ENCODE peak calls at places on chromosome 21, in seven cellular contexts. O is HCT116, I is left ventricle myocardium inferior, X is Calu3, J is WTC11, R is pons, Z is fibroblast of the conjunctiva. L is an unnamed sample.

GRCh38 chr21:41659791-41660560 is 106.9 kb downstream of the RIPK4 start:
- DNase-seq in J (no peak), X (peak), I (no peak), R (no peak), O (no peak), Z (peak), L (peak)

GRCh38 chr21:33541105-33541711 is 709 bp downstream of the GART start:
- DNase-seq in J (no peak), Z (no peak), X (peak), R (peak), I (no peak), O (no peak), L (no peak)

GRCh38 chr21:45438391-45439145 is 33.6 kb downstream of the COL18A1 start:
- DNase-seq in J (no peak), X (no peak), I (no peak), R (no peak), Z (no peak), O (no peak), L (no peak)

GRCh38 chr21:20617130-20617529 is 381.1 kb upstream of the NCAM2 start:
- DNase-seq in X (no peak), R (no peak), O (no peak), Z (no peak), J (no peak), I (no peak), L (no peak)

GRCh38 chr21:31295676-31296075 is 48.4 kb downstream of the TIAM1 start:
- DNase-seq in I (no peak), X (no peak), O (no peak), Z (no peak), R (no peak), J (no peak), L (no peak)

GRCh38 chr21:38852278-38852677 is 46.5 kb downstream of the ETS2 start:
- DNase-seq in I (no peak), X (no peak), R (no peak), J (no peak), O (no peak), Z (no peak), L (no peak)

GRCh38 chr21:45869121-45870007 is 112.2 kb upstream of the COL6A1 start:
- DNase-seq in O (no peak), J (no peak), R (no peak), I (no peak), X (no peak), Z (no peak), L (no peak)

GRCh38 chr21:32412998-32413504 is 545 bp downstream of the EVA1C start:
- DNase-seq in O (no peak), Z (no peak), J (peak), R (peak), I (peak), X (peak), L (no peak)

GRCh38 chr21:26815197-26815596 is 30.0 kb downstream of the ADAMTS1 start:
- DNase-seq in J (no peak), O (no peak), R (no peak), I (no peak), Z (no peak), X (no peak), L (no peak)

GRCh38 chr21:30434033-30434631 is 4.1 kb downstream of the KRTAP13-4 start:
- DNase-seq in X (peak), I (no peak), O (no peak), J (peak), Z (peak), R (peak), L (no peak)

GRCh38 chr21:14084701-14085100 is 126.1 kb downstream of the LIPI start:
- DNase-seq in Z (no peak), O (no peak), J (no peak), X (no peak), I (no peak), R (no peak), L (no peak)

GRCh38 chr21:37253991-37254390 is 13.1 kb downstream of the VPS26C start:
- DNase-seq in R (no peak), I (no peak), Z (no peak), O (no peak), J (no peak), X (no peak), L (no peak)

GRCh38 chr21:39633043-39633442 is 20.3 kb downstream of the B3GALT5 start:
- DNase-seq in O (peak), R (no peak), X (no peak), Z (peak), J (no peak), I (no peak), L (no peak)

GRCh38 chr21:33686386-33686785 is 44.1 kb downstream of the ITSN1 start:
- DNase-seq in X (no peak), Z (no peak), J (no peak), R (no peak), I (no peak), O (no peak), L (no peak)

GRCh38 chr21:31972622-31973021 is 99.8 kb downstream of the HUNK start:
- DNase-seq in R (no peak), O (no peak), X (no peak), I (no peak), J (no peak), Z (no peak), L (no peak)

GRCh38 chr21:25903599-25903998 is 168.8 kb downstream of the GABPA start:
- DNase-seq in J (no peak), I (no peak), Z (no peak), O (no peak), X (no peak), R (no peak), L (no peak)

GRCh38 chr21:46080171-46081021 is 17.5 kb upstream of the COL6A2 start:
- DNase-seq in I (peak), J (no peak), X (no peak), R (peak), Z (no peak), O (no peak), L (no peak)

GRCh38 chr21:27423906-27424595 is 457.2 kb upstream of the ADAMTS5 start:
- DNase-seq in Z (no peak), X (peak), O (no peak), I (no peak), R (no peak), J (no peak), L (no peak)

GRCh38 chr21:31117046-31117916 is 79.0 kb upstream of the KRTAP19-8 start:
- DNase-seq in X (no peak), R (peak), Z (peak), I (no peak), J (no peak), O (peak), L (no peak)

GRCh38 chr21:37237346-37237745 is 29.8 kb downstream of the VPS26C start:
- DNase-seq in J (no peak), I (no peak), O (no peak), R (no peak), Z (no peak), X (no peak), L (no peak)

GRCh38 chr21:29961291-29962027 is 21.7 kb upstream of the GRIK1 start:
- DNase-seq in X (no peak), Z (no peak), O (no peak), J (no peak), R (no peak), I (no peak), L (no peak)

GRCh38 chr21:25664462-25665070 is 25.5 kb downstream of the JAM2 start:
- DNase-seq in R (no peak), Z (no peak), X (no peak), I (peak), J (no peak), O (no peak), L (no peak)

GRCh38 chr21:37159053-37159776 is 86.2 kb downstream of the TTC3 start:
- DNase-seq in O (no peak), Z (no peak), I (no peak), X (no peak), J (no peak), R (no peak), L (no peak)

GRCh38 chr21:43467785-43468184 is 40.9 kb upstream of the SIK1 start:
- DNase-seq in I (no peak), J (no peak), Z (no peak), R (no peak), O (no peak), X (no peak), L (no peak)

GRCh38 chr21:21101911-21102310 is 103.7 kb downstream of the NCAM2 start:
- DNase-seq in J (peak), X (no peak), Z (peak), O (no peak), R (peak), I (no peak), L (no peak)

GRCh38 chr21:44539031-44539430 is 964 bp downstream of the KRTAP10-1 start:
- DNase-seq in J (no peak), I (no peak), X (no peak), Z (no peak), R (no peak), O (no peak), L (no peak)

GRCh38 chr21:41901782-41902181 is 22.6 kb upstream of the PRDM15 start:
- DNase-seq in J (no peak), I (no peak), O (no peak), Z (no peak), R (no peak), X (no peak), L (no peak)

GRCh38 chr21:32994305-32994704 is 31.4 kb upstream of the OLIG2 start:
- DNase-seq in X (peak), Z (no peak), O (no peak), I (no peak), R (no peak), J (no peak), L (no peak)

GRCh38 chr21:44845418-44846200 is 27.7 kb upstream of the SUMO3 start:
- DNase-seq in R (peak), Z (peak), O (no peak), X (peak), J (peak), I (peak), L (peak)

GRCh38 chr21:45769239-45769758 is 125.8 kb downstream of the PCBP3 start:
- DNase-seq in O (no peak), J (no peak), R (no peak), I (no peak), X (no peak), Z (no peak), L (no peak)

GRCh38 chr21:34351786-34352241 is 12.0 kb upstream of the KCNE2 start:
- DNase-seq in R (peak), Z (no peak), I (peak), O (peak), J (no peak), X (peak), L (peak)

GRCh38 chr21:36082140-36082742 is 12.4 kb downstream of the CBR1 start:
- DNase-seq in I (no peak), O (no peak), X (no peak), J (no peak), Z (no peak), R (no peak), L (no peak)

GRCh38 chr21:16330340-16331319 is 600.8 kb downstream of the USP25 start:
- DNase-seq in I (no peak), X (peak), J (peak), R (peak), O (peak), Z (peak), L (peak)

L was measured in A549.